ENCODE peak calls at places on chromosomes 3 and 15, in four cellular contexts. R is GM12878, J is HepG2, I is H1. M is an unnamed sample.
A peak's percentile ranks its signal among the peaks of the same experiment; 100 is the strongest.

GRCh38 chr3:177482048-177482741 is 284.9 kb upstream of the TBL1XR1 start:
- DNase-seq in I (no peak), R (no peak), J (no peak), M (no peak)

GRCh38 chr3:150503402-150504099 is 42.7 kb downstream of the SERP1 start:
- DNase-seq in R (no peak), J (no peak), I (no peak), M (no peak)

GRCh38 chr15:31435891-31436628 is 109.4 kb downstream of the KLF13 start:
- DNase-seq in I (no peak), R (no peak), J (no peak), M (peak; percentile 15)

GRCh38 chr3:49790626-49791411 is 4.5 kb upstream of the IP6K1 start:
- DNase-seq in J (no peak), I (no peak), R (no peak), M (peak; percentile 61)

GRCh38 chr3:139122612-139123011 is 77.9 kb upstream of the PRR23C start:
- DNase-seq in R (no peak), I (peak; percentile 8), J (no peak), M (no peak)

GRCh38 chr3:149670742-149671492 is 13.1 kb upstream of the WWTR1 start:
- DNase-seq in I (no peak), R (no peak), J (peak; percentile 47), M (no peak)

GRCh38 chr3:100560426-100560825 is 49.0 kb upstream of the ADGRG7 start:
- DNase-seq in I (no peak), J (no peak), R (no peak), M (no peak)

GRCh38 chr15:62337934-62338333 is 172.8 kb upstream of the C2CD4B start:
- DNase-seq in R (no peak), I (no peak), J (no peak), M (no peak)

GRCh38 chr3:31466016-31466415 is 66.7 kb upstream of the STT3B start:
- DNase-seq in J (no peak), R (no peak), I (no peak), M (no peak)

GRCh38 chr3:14467723-14468620 is 65.6 kb downstream of the SLC6A6 start:
- DNase-seq in J (peak; percentile 8), R (no peak), I (peak; percentile 72), M (peak; percentile 81)

GRCh38 chr3:191473766-191474198 is 12.8 kb downstream of the PYDC2 start:
- DNase-seq in I (no peak), J (no peak), R (no peak), M (peak; percentile 8)

GRCh38 chr15:98689431-98689861 is 41.1 kb downstream of the IGF1R start:
- DNase-seq in J (no peak), R (no peak), I (no peak), M (no peak)

GRCh38 chr3:22585504-22585903 is 617.6 kb upstream of the UBE2E2 start:
- DNase-seq in R (no peak), J (no peak), I (no peak), M (no peak)

GRCh38 chr3:13518516-13519351 is 30.2 kb upstream of the FBLN2 start:
- DNase-seq in R (no peak), J (no peak), I (no peak), M (no peak)

GRCh38 chr3:122533931-122534334 is 19.2 kb upstream of the KPNA1 start:
- DNase-seq in I (no peak), R (peak; percentile 79), J (no peak), M (peak; percentile 17)

GRCh38 chr15:89971592-89971997 is 29.5 kb upstream of the ZNF710 start:
- DNase-seq in J (peak; percentile 62), R (peak; percentile 11), I (peak; percentile 90), M (peak; percentile 55)

GRCh38 chr3:9014189-9014588 is 50.9 kb upstream of the RAD18 start:
- DNase-seq in I (no peak), J (no peak), R (no peak), M (no peak)

GRCh38 chr3:40313975-40314860 is 4.7 kb downstream of the EIF1B start:
- DNase-seq in R (no peak), I (no peak), J (peak; percentile 34), M (peak; percentile 65)

GRCh38 chr15:74202461-74203401 is at the start of gene STRA6:
- DNase-seq in J (peak; percentile 45), R (no peak), I (peak; percentile 90), M (peak; percentile 67)

GRCh38 chr3:170180107-170180951 is 1.2 kb downstream of the PHC3 start:
- DNase-seq in R (no peak), I (no peak), J (no peak), M (peak; percentile 19)
- TF ChIP-seq BRCA1 in R (no peak), I (no peak), J (no peak), M (no peak)

GRCh38 chr3:156812521-156813335 is 13.4 kb upstream of the LEKR1 start:
- DNase-seq in J (peak; percentile 82), I (no peak), R (no peak), M (peak; percentile 43)
- TF ChIP-seq BRCA1 in J (peak; percentile 59), I (no peak), R (no peak), M (no peak)

GRCh38 chr3:46713048-46713897 is 4.4 kb downstream of the PRSS50 start:
- DNase-seq in J (no peak), I (no peak), R (no peak), M (no peak)

GRCh38 chr3:46713898-46714552 is 3.6 kb downstream of the PRSS50 start:
- DNase-seq in J (no peak), R (peak; percentile 71), I (no peak), M (no peak)

GRCh38 chr3:46711770-46712169 is 5.9 kb downstream of the PRSS50 start:
- DNase-seq in I (no peak), R (no peak), J (no peak), M (no peak)

GRCh38 chr3:46711305-46711704 is 6.4 kb downstream of the PRSS50 start:
- DNase-seq in I (no peak), R (no peak), J (peak; percentile 18), M (no peak)

GRCh38 chr3:46712191-46713047 is 5.2 kb downstream of the PRSS50 start:
- DNase-seq in I (no peak), R (no peak), J (no peak), M (no peak)
- TF ChIP-seq BRCA1 in I (no peak), R (no peak), J (no peak), M (no peak)

GRCh38 chr3:64080839-64081630 is 57.7 kb upstream of the PSMD6 start:
- DNase-seq in J (no peak), I (no peak), R (no peak), M (no peak)

GRCh38 chr3:64084640-64085039 is 61.3 kb upstream of the PSMD6 start:
- DNase-seq in I (no peak), R (no peak), J (peak; percentile 24), M (no peak)

GRCh38 chr3:64082411-64082810 is 59.1 kb upstream of the PSMD6 start:
- DNase-seq in R (no peak), J (no peak), I (no peak), M (no peak)

GRCh38 chr3:64082917-64083587 is 59.8 kb upstream of the PSMD6 start:
- DNase-seq in J (no peak), R (no peak), I (no peak), M (no peak)

DNA sequence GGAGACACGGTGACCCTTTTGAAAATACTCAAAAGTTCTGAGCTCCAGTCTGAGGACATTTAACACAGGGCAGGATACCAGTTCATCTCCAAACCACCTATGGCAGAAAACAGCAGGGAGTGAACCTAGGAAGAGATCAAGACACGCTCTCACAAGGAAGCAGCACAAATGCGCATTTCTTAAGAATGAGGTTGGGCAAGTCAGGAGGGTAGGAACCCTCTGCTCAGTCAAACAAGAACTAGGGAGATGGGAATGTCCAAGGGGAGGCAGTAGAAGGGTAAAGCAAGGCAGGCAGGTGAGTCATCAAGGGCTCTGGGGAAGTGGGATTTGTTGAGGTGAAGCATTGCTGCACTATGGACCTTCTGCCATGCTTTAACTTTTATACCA is 60.3 kb upstream of the PSMD6 start:
- DNase-seq in J (no peak), R (no peak), I (no peak), M (no peak)
- TF ChIP-seq BRCA1 in J (no peak), R (no peak), I (no peak), M (no peak)

GRCh38 chr15:52681441-52681840 is 2.3 kb upstream of the ATOSA start:
- DNase-seq in I (no peak), R (no peak), J (no peak), M (no peak)

GRCh38 chr15:52682776-52683175 is 3.6 kb upstream of the ATOSA start:
- DNase-seq in R (peak; percentile 41), J (no peak), I (no peak), M (no peak)

GRCh38 chr15:52682200-52682599 is 3.0 kb upstream of the ATOSA start:
- DNase-seq in I (no peak), J (no peak), R (no peak), M (no peak)

GRCh38 chr15:52680756-52681155 is 1.6 kb upstream of the ATOSA start:
- DNase-seq in J (no peak), I (no peak), R (no peak), M (no peak)

GRCh38 chr15:52683585-52683984 is 4.4 kb upstream of the ATOSA start:
- DNase-seq in R (peak; percentile 43), I (no peak), J (no peak), M (peak; percentile 18)
- TF ChIP-seq BRCA1 in R (no peak), I (no peak), J (no peak), M (no peak)

GRCh38 chr3:173913397-173913796 is 515.9 kb downstream of the NLGN1 start:
- DNase-seq in R (no peak), J (no peak), I (no peak), M (peak; percentile 3)
- TF ChIP-seq BRCA1 in R (no peak), J (no peak), I (no peak), M (no peak)

GRCh38 chr3:133930341-133930933 is 34.8 kb upstream of the RAB6B start:
- DNase-seq in J (peak; percentile 25), R (no peak), I (peak; percentile 31), M (peak; percentile 36)
- TF ChIP-seq BRCA1 in J (no peak), R (no peak), I (no peak), M (no peak)

DNA sequence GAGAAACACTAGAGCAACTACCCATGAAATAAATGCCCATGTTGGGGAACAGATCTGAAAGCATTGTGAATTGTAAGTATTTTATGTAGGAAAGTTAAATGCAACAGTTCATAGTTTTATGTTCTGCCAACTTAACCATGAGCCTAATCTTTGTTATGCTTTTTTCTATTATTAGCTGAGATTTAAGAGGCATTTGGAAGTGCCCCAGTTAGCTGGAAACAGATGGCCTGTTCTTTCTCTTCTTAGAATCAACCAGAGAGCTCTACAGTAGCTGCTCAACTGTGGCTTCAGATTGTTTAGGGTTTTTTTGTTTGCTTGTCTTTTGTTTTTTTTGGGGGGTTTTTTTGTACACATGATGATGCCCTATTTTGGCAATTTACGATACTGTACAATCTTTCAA is 284.4 kb downstream of the KCNH8 start:
- DNase-seq in J (no peak), I (no peak), R (no peak), M (no peak)
- TF ChIP-seq BRCA1 in J (no peak), I (no peak), R (no peak), M (no peak)

GRCh38 chr3:142912440-142913172 is 23.7 kb upstream of the PCOLCE2 start:
- DNase-seq in J (no peak), R (no peak), I (no peak), M (no peak)
- TF ChIP-seq BRCA1 in J (no peak), R (no peak), I (no peak), M (no peak)